ENCODE peak calls at places on chromosomes 6 and 20, in four cellular contexts. L, S, B and X are unnamed samples.

GRCh38 chr6:57432162-57432561 is 114.7 kb downstream of the PRIM2 start:
- DNase-seq in L (no peak), S (no peak), B (no peak), X (no peak)

GRCh38 chr20:38177201-38177600 is 12.1 kb upstream of the TGM2 start:
- DNase-seq in L (no peak), S (no peak), B (no peak), X (no peak)

GRCh38 chr6:159760602-159761057 is 1.2 kb upstream of the ACAT2 start:
- DNase-seq in L (no peak), S (no peak), B (peak), X (no peak)

GRCh38 chr20:40258931-40259330 is 430.1 kb downstream of the MAFB start:
- DNase-seq in L (no peak), S (no peak), B (no peak), X (no peak)

GRCh38 chr6:31815025-31815838 is at the start of the genes HSPA1A and HSPA1L:
- DNase-seq in L (peak), S (peak), B (peak), X (no peak)

GRCh38 chr6:39343461-39343870 is 21.0 kb upstream of the KCNK16 start:
- DNase-seq in L (no peak), S (no peak), B (no peak), X (no peak)

GRCh38 chr20:43416591-43417228 is 41.0 kb upstream of the SRSF6 start:
- DNase-seq in L (no peak), S (no peak), B (no peak), X (no peak)

GRCh38 chr6:26284537-26285142 is 80.4 kb upstream of the BTN3A2 start:
- DNase-seq in L (peak), S (no peak), B (peak), X (no peak)

GRCh38 chr6:63546697-63547096 is 25.6 kb upstream of the LOC128125822 start:
- DNase-seq in L (no peak), S (no peak), B (no peak), X (no peak)

GRCh38 chr20:32537657-32538525 is 47.2 kb downstream of the NOL4L start:
- DNase-seq in L (no peak), S (no peak), B (no peak), X (no peak)

GRCh38 chr20:50470249-50470858 is 39.8 kb upstream of the PTPN1 start:
- DNase-seq in L (no peak), S (no peak), B (no peak), X (no peak)

GRCh38 chr6:136465766-136466303 is 84.4 kb downstream of the MAP7 start:
- DNase-seq in L (no peak), S (no peak), B (no peak), X (no peak)

GRCh38 chr6:53986721-53987526 is 124.3 kb upstream of the MLIP start:
- DNase-seq in L (no peak), S (peak), B (no peak), X (no peak)

GRCh38 chr6:3990692-3991491 is 88.0 kb downstream of the FAM217A start:
- DNase-seq in L (peak), S (peak), B (peak), X (peak)
- H3K4me3 ChIP-seq in L (peak), S (peak), B (no peak), X (peak)

GRCh38 chr6:68976260-68976659 is 341.2 kb downstream of the ADGRB3 start:
- DNase-seq in L (no peak), S (no peak), B (no peak), X (no peak)
- TF ChIP-seq CTCF in L (no peak), S (no peak), B (peak), X (no peak)

GRCh38 chr6:139288496-139289040 is 3.2 kb downstream of the TXLNB start:
- DNase-seq in L (no peak), S (no peak), B (no peak), X (no peak)
- H3K4me3 ChIP-seq in L (no peak), S (no peak), B (no peak), X (no peak)

DNA sequence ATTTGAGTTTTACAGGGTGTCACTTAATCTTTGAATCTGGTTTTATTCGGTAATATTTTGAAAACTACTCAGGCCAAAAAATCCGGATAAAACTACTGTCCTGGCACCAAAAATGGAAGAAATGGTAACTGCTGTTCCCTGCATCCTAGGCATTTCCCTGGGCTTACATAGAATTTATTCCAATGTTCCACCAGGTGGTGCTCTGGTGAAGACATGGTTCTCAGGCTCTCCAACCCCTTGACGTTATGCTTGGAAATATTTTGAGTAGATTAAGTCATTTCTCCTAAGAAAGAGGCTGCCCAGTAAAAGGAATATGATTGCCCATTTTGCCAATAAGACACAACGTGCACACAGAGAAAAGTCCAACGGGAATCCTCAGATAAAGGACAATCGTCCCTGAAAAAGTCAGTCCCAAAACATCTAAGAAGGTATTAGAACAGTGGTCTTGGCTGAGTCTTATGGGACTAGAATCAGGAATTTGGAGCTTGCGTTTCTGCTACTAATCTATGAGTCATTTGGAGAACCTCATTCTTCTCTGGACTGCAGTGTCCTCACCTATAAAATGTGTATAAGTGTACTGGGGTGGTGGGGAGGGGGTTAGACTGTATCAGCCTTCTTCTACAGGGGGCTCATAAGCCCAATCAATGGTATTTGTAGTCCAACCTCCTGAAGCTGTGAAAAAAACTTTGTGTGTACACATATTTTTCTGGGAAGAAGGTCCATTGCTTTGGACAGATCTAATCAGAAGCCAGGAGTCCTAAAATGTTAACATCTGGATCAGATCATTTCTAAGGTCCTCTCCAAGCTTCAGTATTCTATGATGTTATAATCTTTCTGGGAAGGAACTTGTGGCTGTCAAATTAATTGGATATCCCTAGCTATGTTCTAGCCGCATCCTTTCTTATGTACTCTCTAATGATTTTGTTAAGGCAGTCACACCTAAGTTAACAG is 131.0 kb upstream of the BMP2 start:
- DNase-seq in L (no peak), S (peak), B (peak), X (no peak)
- TF ChIP-seq CTCF in L (peak), S (peak), B (peak), X (peak)

DNA sequence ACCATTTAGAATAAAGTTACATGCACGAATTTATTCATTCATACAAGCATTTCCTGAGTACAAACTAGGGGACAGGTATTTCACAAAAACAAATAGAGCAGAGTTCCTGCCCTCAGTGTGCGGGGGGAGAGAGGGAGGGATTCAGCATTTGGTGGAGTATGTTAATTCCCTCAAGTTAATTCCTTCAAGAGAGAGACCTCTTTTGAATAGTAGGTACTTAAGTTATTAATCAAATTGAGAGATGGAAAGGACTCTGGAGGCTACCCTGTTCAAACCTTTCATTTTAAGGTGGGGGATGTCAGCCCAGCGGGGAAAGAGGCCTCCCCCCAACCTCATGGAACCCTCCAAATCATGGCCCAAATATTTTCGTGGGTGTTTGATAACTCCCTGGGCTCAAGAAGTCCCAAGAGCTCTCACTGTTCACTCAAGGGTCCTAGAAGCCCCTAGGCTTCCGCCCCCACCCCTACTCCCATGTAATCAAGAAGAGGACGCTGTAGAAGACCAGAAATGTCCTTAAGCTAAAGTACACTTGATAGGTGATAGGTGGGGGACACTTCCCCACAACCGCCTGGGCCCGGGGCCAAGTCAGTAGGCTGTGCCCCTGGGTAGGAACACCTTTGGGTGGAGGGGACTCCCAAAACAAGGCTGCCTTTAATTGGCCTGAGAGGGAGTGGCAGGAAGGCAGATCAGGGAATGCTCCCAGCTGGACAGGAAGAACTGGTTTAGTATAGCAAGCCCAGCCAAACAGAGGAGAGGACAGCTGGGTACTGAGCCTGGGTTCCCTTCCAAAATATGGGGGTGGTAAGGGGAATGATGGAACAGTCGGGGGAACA is 2.9 kb downstream of the SDC4 start:
- DNase-seq in L (no peak), S (no peak), B (no peak), X (peak)
- H3K4me3 ChIP-seq in L (no peak), S (peak), B (peak), X (peak)

DNA sequence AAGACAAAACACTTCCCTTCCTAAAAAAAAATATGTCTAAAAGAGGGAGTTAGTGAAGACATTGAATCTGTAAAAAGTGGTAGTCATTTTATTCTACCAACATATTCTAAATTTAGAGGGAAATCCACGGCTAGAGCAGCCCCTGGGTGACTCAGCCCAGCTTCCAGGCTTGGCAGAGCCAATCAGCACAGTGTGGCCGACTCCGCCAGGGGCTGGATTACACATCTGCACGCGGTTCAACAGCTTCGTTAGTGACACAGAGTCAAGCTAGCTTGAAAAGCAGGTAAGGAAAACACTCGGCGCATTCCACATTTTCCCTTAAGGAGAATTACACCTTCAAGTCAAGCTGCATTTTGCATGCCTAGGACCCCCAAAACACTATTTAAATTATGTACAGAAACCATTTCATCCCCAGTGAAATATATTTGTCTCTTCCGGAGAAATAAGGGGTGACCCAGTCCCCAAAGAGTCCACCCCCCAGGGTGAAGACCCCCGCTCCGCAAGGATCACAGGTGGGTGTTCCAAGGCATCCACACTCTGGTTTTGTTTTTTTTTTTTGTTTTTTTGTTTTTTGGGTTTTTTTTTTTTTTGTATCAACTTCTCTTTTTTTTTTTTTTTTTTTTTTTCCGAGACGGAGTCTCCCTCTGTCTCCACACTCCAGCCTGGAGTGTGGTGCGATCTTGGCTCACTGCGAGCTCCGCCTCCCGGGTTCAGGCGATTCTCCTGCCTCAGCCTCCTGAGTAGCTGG is 58.4 kb upstream of the ARID1B start:
- DNase-seq in L (peak), S (no peak), B (peak), X (no peak)
- TF ChIP-seq CTCF in L (peak), S (no peak), B (no peak), X (no peak)

GRCh38 chr20:6906871-6907270 is 139.4 kb downstream of the BMP2 start:
- DNase-seq in L (no peak), S (no peak), B (no peak), X (no peak)

GRCh38 chr20:6909608-6910007 is 142.1 kb downstream of the BMP2 start:
- DNase-seq in L (no peak), S (no peak), B (no peak), X (no peak)

GRCh38 chr20:6908673-6909072 is 141.2 kb downstream of the BMP2 start:
- DNase-seq in L (no peak), S (no peak), B (no peak), X (no peak)
- H3K4me3 ChIP-seq in L (no peak), S (no peak), B (no peak), X (no peak)

DNA sequence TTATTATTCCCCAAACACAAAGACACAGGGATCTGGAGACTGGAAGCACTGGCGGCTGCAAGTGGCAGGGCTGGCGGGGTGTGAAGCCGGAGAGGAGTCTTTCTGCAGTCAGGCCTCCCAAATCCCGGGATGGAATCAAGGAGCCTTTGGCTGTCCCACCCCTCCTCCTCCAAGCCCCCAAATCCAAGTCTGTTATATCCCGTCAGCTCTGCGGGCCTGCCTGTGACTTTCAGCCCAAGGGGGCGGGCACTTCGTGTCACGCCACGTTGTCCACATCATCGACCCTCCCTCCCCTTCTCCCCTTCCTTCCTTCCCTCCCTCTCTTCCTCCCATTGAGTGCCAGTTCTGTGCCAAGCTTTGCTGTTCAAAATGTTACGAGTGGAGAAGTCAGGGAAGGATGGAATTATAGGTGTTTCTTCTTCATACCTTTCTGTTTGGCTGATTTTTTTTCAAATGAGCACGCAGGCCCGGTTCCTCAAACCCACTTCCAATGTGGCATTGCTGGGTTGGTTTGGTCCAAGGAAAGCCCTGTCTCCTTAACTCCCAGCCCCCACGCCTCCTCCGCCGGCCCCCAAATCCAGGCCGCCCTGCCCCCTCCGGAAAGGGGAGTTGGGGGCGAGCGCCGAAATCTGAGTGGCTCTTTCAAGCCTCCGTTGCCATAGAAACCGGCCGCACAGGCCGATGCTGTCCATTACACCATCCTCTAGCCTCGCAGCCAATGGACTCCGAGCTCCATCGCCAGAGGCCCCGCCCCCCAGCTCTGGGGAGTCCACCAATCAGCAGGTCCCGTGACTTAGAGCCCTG is 12.7 kb downstream of the ZCCHC3 start:
- DNase-seq in L (peak), S (peak), B (peak), X (no peak)
- TF ChIP-seq CTCF in L (no peak), S (no peak), B (no peak), X (no peak)

GRCh38 chr6:33374359-33374910 is 17.2 kb upstream of the KIFC1 start:
- DNase-seq in L (no peak), S (no peak), B (no peak), X (peak)
- H3K4me3 ChIP-seq in L (no peak), S (no peak), B (no peak), X (no peak)

DNA sequence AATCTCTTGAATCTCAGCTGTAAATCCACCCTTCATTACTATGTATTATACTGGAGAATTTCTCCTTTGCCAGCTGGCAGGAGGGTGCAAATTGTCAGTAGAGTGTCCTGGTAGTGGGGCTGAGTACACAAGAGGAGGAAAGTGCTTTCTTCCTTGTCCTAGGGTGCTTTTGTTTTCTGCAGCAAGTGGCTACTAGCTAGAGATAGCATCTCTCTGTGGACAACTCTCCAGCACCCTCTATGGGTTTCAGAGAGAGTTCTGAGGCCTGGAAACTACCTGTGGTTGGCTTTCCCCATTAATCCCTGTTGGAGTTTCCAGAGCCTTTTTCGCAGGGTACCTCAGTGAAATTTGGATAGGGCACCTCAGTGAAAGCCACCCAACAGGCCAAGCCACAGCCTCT is 422.5 kb upstream of the RGS17 start:
- DNase-seq in L (no peak), S (no peak), B (peak), X (peak)
- TF ChIP-seq CTCF in L (no peak), S (peak), B (no peak), X (peak)